ENCODE peak calls at places on chromosome 10, in five cellular contexts. A is A549, D is HCT116, I is IMR-90, Z is ovary. M is an unnamed sample.

GRCh38 chr10:123389520-123389919 is 235.3 kb downstream of the BUB3 start:
- DNase-seq in Z (no peak), D (no peak), A (no peak), I (no peak), M (no peak)

GRCh38 chr10:75723319-75723965 is 292.0 kb downstream of the LRMDA start:
- DNase-seq in I (no peak), D (no peak), A (no peak), Z (no peak), M (no peak)

GRCh38 chr10:16799621-16800020 is 17.6 kb downstream of the RSU1 start:
- DNase-seq in A (no peak), Z (no peak), D (no peak), I (no peak), M (no peak)

GRCh38 chr10:100979821-100980272 is 7.5 kb downstream of the MRPL43 start:
- DNase-seq in I (no peak), Z (no peak), D (no peak), A (no peak), M (no peak)

GRCh38 chr10:114970515-114970914 is 32.5 kb downstream of the TRUB1 start:
- DNase-seq in I (peak; percentile 8), D (no peak), Z (no peak), A (no peak), M (no peak)

GRCh38 chr10:26540601-26541000 is 102.5 kb downstream of the APBB1IP start:
- DNase-seq in D (no peak), I (no peak), Z (no peak), A (no peak), M (no peak)

GRCh38 chr10:652226-652625 is 37.2 kb downstream of the DIP2C start:
- DNase-seq in D (no peak), A (no peak), Z (no peak), I (no peak), M (no peak)

GRCh38 chr10:79102056-79102874 is 33.5 kb downstream of the ZMIZ1 start:
- DNase-seq in A (no peak), D (no peak), I (peak; percentile 66), Z (peak; percentile 88), M (no peak)

GRCh38 chr10:13930123-13930522 is 343.4 kb downstream of the PRPF18 start:
- DNase-seq in D (no peak), Z (no peak), I (no peak), A (no peak), M (no peak)

GRCh38 chr10:16011548-16011947 is 151.2 kb upstream of the MINDY3 start:
- DNase-seq in Z (no peak), A (no peak), D (no peak), I (no peak), M (no peak)

GRCh38 chr10:72328829-72329204 is 25.9 kb downstream of the DNAJB12 start:
- DNase-seq in Z (no peak), D (no peak), A (no peak), I (no peak), M (no peak)

GRCh38 chr10:62099299-62099698 is 169.3 kb downstream of the RTKN2 start:
- DNase-seq in D (no peak), I (no peak), Z (no peak), A (no peak), M (no peak)

GRCh38 chr10:103291588-103291987 is 14.7 kb downstream of the INA start:
- DNase-seq in I (no peak), Z (no peak), A (no peak), D (no peak), M (no peak)

GRCh38 chr10:29804025-29804852 is 169.5 kb upstream of the SVIL start:
- DNase-seq in A (peak; percentile 82), I (peak; percentile 95), Z (no peak), D (peak; percentile 66), M (peak; percentile 51)

GRCh38 chr10:110918633-110919348 is at the start of gene BBIP1:
- DNase-seq in D (peak; percentile 100), I (peak; percentile 100), Z (no peak), A (peak; percentile 92), M (peak; percentile 81)

GRCh38 chr10:99328579-99329237 is 448 bp upstream of the CNNM1 start:
- DNase-seq in Z (no peak), I (peak; percentile 7), D (no peak), A (peak; percentile 62), M (no peak)

GRCh38 chr10:90775351-90776028 is 82.3 kb downstream of the HTR7 start:
- DNase-seq in Z (no peak), A (no peak), D (no peak), I (no peak), M (no peak)

DNA sequence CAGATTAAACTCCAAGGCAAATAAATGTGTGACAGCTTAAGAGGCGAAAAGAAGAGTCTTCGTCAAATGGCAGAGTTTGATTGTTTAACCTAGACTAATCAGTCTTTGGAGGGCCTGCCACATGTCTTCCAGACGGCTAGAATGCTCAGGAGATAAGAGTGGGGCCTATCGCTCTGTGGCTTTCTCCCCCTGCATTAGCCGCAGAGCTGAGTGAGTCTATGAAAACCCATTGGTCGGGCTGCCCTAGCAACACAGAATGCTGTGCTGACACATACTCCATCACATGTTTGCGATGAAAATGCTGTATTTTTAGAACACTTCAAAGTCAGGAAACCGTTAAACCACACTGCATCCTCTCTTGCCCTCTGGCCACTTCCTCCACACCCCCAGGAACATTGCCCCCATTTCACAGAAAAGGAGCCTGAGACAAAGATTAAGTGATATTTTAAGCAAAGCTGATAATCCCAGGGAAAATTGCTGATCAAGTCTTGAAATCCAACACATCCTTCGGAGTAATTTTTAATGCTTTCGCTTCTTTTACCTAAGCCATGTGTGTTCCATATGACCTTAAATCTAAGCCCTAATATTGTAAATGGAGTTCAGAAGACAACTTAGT is 161.0 kb downstream of the CELF2 start:
- DNase-seq in Z (no peak), D (no peak), I (peak; percentile 61), A (no peak), M (no peak)
- TF ChIP-seq POLR2A in Z (no peak), D (no peak), I (no peak), A (no peak), M (no peak)

GRCh38 chr10:112654794-112655193 is 207.8 kb downstream of the VTI1A start:
- DNase-seq in A (no peak), D (no peak), Z (no peak), I (no peak), M (no peak)

GRCh38 chr10:112655722-112656121 is 208.7 kb downstream of the VTI1A start:
- DNase-seq in D (no peak), Z (no peak), I (no peak), A (no peak), M (no peak)

GRCh38 chr10:112658465-112658864 is 211.4 kb downstream of the VTI1A start:
- DNase-seq in Z (no peak), D (no peak), A (no peak), I (no peak), M (no peak)

GRCh38 chr10:112663181-112663879 is 216.3 kb downstream of the VTI1A start:
- DNase-seq in Z (no peak), D (peak; percentile 75), I (peak; percentile 73), A (peak; percentile 15), M (peak; percentile 35)

DNA sequence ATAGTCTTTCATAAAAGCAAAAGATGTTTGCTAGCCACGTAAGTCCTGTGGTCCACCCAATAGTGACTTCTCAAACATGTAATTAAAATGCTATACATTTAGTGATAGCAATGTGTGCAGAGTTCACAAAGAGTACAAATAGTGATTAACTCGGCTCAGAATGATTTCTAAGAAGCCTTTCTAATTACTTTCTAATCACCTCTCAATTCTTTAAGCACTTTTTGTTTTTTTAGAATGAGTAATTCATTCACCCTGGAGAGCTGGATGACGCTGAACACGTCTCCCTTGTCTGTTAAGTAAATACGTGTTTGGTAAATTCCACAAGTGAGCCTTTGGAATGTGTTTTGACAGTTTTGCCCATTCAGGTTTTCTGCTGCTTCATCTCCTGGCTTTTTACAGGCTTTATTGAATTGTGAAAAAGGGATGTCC is 211.9 kb downstream of the VTI1A start:
- DNase-seq in Z (no peak), A (peak; percentile 44), D (peak; percentile 41), I (no peak), M (peak; percentile 25)
- TF ChIP-seq POLR2A in Z (no peak), A (no peak), D (no peak), I (no peak), M (no peak)

GRCh38 chr10:132335189-132336063 is 3.4 kb downstream of the LRRC27 start:
- DNase-seq in D (no peak), A (no peak), I (no peak), Z (no peak), M (no peak)
- TF ChIP-seq POLR2A in D (no peak), A (no peak), I (no peak), Z (no peak), M (no peak)

DNA sequence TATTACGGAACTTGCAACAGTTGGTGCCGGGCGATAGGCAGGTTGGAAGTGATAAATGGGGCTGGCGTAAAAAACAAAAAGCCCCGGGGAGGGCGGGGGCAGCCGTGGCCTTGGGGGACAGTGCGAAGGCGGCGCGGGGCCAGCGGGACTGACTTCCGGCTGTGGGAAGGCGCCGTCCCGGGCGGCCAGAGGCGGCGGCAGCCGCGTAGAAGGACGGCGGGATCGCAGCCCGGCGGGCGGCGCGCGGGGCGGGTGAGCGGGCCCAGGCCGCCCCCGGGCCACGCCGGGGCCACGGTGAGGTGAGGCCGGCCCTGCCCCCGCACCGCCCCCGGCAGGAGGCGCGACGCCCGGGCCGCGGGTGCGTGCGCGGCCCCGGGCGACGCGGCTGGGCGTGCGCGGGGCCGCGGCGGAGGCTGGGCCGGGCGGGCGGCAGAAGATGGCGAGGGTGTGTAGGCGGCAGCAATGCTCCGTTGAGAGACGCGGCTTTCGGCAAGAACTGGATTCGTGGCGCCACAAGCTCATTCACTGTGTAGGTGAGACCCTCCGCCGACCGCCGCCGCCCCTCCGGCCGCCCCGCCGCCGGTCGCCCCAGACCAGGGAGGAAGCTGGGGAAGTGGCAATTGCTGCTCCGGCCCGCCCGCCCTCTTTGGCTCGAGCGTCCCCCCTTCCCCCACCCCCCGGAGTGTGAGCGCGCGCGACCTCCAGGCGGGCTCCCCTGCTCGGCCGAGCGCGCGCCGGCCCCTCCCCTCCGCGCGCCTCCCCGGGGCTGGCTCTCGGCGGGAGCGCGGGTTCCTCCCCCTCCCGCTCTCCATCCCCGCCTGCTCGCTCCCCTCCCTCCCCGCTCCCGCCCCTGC is at the start of gene LCOR:
- DNase-seq in Z (peak; percentile 87), D (peak; percentile 59), A (peak; percentile 96), I (peak; percentile 86), M (peak; percentile 93)
- TF ChIP-seq POLR2A in Z (peak; percentile 74), D (peak; percentile 78), A (peak; percentile 86), I (peak; percentile 67), M (peak; percentile 84)

DNA sequence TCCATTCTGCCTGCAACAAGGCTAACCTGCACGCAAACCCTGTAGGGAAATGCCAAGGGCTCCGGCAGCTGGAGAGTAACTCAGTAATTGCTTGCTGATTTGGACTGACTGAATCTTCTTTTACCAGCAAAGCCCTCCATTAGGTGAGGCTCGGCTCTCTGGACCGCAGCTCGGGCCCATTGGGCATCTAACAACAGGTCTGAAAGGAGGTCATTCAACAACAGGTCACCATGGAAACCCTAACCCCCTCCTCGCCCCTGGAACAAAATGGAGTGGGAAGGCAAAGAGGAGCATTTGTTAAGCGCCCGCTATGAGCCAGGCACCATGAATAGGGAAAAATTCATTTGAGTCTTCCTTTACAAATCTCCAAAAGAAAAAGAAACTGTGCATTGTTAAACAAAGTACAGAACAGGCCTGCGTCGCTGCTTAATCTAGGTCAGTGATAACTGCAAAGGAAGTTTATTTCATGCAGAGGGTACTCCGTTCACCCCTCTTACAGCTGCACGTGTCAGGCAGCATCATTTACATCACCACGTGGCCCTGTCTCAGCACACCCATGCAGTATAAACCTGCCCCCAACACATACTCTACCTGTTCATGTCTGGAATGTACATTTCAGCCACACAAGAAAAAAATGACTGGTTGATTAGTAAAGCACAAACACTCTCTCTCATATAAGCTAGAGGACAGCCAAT is 248.8 kb upstream of the NEBL start:
- DNase-seq in D (no peak), I (no peak), A (no peak), Z (no peak), M (no peak)
- TF ChIP-seq POLR2A in D (no peak), I (no peak), A (no peak), Z (no peak), M (no peak)